ENCODE peak calls at places on chromosomes 2 and 18, in four cellular contexts. U is CD8-positive, alpha-beta T cell; G is heart left ventricle; C is tibial artery. K is an unnamed sample.

GRCh38 chr2:134385195-134385594 is 131.3 kb downstream of the MGAT5 start:
- DNase-seq in U (no peak), C (no peak), G (no peak), K (no peak)

GRCh38 chr2:144596074-144596871 is 76.4 kb upstream of the ZEB2 start:
- DNase-seq in U (no peak), C (no peak), G (no peak), K (no peak)

GRCh38 chr2:70391988-70392387 is 90.1 kb upstream of the FAM136A start:
- DNase-seq in G (no peak), C (no peak), U (no peak), K (no peak)

GRCh38 chr2:218130822-218131221 is 5.0 kb downstream of the CXCR2 start:
- DNase-seq in C (no peak), G (no peak), U (no peak), K (no peak)

GRCh38 chr2:1538663-1539062 is 125.4 kb downstream of the TPO start:
- DNase-seq in G (no peak), U (no peak), C (no peak), K (no peak)

GRCh38 chr2:215793747-215794595 is 219.4 kb downstream of the MREG start:
- DNase-seq in G (peak), U (no peak), C (no peak), K (no peak)

GRCh38 chr2:234682492-234683228 is 185.8 kb upstream of the ARL4C start:
- DNase-seq in G (no peak), C (no peak), U (no peak), K (no peak)

GRCh38 chr2:25444608-25445270 is 103.0 kb upstream of the DNMT3A start:
- DNase-seq in C (no peak), U (no peak), G (no peak), K (no peak)

GRCh38 chr2:62042944-62043343 is 137.5 kb downstream of the COMMD1 start:
- DNase-seq in G (no peak), U (no peak), C (no peak), K (no peak)

GRCh38 chr2:237593596-237594310 is 3.2 kb upstream of the RAB17 start:
- DNase-seq in G (no peak), C (no peak), U (no peak), K (no peak)

GRCh38 chr18:65721634-65722033 is 29.2 kb upstream of the CDH7 start:
- DNase-seq in U (no peak), G (no peak), C (no peak), K (no peak)

DNA sequence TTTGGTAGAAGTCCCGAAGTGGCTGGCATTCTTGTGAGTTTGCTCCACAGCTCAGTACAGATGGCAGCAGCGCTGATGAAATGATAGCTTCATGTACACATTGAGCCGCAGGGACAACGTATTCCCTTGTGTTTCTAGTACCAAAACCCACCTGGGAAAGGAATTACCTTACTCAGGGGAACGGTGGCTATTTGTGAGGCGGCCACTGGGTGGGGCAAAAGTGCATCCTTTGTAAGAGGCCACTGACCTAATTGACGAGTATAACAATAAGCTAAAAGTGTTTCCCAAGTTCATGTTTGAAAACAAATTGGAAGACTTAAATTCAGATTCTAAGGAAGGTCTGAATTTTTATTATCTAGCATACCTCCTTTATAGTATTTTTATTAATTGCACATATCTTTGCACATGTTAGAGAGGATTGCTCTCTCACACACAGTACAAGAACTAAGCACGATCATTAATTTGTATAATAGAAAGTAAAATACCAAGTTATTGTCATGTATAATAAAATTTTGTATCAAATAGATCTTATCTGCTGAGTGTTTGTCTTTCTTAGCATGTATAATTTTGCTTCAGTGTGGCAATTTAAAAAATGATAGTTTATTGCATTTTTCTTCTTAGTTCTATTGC is 25.3 kb upstream of the CDH7 start:
- DNase-seq in U (no peak), G (no peak), C (no peak), K (peak)
- TF ChIP-seq CTCF in U (no peak), G (peak), C (no peak), K (no peak)

DNA sequence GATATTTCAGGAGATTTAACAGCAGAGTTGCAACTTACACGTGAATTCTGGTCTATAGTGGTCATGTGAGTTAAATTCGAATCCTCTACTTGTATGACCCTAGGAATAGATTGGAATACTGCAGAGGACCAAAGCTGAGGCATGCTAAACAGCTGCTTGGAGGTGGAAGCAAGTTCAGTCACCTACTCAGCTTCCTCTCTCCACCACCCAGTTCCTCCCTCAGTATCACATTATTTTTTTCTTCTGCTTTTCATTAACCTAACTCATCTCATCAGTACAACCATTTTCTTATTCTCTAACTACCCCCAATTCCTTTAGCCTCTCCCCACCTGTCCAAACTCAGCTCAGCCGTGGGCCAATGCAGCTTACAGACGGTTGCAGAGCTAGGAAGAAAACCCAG is 385.5 kb downstream of the SETBP1 start:
- DNase-seq in C (no peak), U (no peak), G (no peak), K (no peak)
- H3K27ac ChIP-seq in C (no peak), U (no peak), G (no peak), K (no peak)

DNA sequence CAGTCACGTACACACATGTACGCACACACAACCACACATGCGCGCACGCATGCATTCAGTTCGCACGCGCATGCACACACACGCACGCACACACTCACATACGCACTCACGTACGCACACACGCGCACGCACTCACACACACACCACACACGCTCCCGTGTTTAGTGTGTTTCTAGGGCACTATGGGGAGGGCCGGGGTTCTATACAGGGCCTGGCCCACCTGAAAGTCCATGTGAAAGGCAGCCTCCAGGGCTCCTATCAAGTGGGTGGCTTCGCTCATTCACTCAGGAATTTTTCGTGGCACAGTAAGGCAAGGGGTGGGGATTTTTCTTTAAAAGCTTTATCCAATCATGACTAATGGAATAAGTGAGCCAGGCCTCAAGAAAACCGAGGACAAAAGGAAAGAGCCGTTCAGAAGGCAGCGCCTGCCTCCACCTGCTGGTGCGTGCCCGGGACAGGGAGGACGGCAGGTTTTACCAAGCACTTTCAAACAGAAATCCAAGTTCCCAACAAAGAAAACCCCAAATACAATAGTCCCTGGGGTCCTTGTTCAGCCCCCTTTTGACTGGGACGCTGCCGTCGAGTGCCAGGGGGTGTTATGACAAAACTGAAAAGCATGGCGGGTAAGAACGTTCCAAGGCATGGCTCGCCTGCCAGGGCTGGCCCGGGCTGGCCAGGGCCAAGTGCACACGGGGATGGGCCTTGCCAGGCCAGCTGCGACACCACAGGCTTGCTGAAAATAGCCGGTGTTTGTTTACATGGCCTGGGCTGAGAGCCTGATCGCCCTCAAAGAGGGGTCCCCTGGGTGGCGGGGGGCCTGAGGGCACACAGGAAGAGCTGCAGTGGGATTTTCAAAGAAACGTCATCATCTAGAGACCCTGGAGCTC is 110.0 kb downstream of the HDAC4 start:
- DNase-seq in U (no peak), G (peak), C (peak), K (no peak)
- TF ChIP-seq CTCF in U (no peak), G (no peak), C (no peak), K (no peak)

GRCh38 chr2:165967746-165968145 is 14.2 kb upstream of the TTC21B start:
- DNase-seq in C (no peak), G (no peak), U (no peak), K (no peak)
- H3K27ac ChIP-seq in C (no peak), G (no peak), U (no peak), K (no peak)

DNA sequence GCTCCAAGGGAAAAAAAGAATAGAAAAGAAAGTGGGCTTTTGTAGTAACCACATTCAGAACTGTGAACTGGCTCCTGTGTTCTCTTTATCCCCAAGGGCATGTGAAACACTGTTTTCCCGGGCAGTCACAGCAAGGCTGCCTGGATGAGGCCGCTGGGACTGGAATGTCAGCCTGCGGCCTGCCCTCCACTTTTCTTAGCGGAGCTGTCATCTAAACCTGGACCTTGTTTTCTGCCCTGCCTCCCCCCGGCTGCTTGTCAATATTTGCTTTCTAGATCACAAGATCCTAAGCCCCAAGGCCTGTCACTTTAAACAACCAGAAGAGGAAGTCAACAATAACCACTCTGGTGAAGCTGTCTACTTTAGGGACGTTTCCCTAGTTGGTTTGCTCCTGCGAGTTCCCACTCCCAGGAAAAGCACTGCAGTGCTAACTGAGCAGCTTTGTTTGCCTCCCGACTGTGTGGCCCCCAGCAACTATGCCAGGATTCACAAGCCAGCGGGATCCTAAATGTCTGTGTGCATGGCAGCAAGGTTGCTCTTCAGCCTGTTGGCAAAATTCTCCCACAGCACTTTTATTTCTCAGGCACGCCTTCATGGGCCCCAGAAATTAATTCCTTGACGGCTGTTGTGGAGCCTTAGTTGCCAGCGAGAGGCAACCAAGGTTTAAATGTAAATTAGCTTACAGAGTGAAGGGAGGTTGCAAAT is 30.6 kb downstream of the SOWAHC start:
- DNase-seq in G (peak), U (no peak), C (peak), K (peak)
- TF ChIP-seq CTCF in G (no peak), U (no peak), C (no peak), K (no peak)

DNA sequence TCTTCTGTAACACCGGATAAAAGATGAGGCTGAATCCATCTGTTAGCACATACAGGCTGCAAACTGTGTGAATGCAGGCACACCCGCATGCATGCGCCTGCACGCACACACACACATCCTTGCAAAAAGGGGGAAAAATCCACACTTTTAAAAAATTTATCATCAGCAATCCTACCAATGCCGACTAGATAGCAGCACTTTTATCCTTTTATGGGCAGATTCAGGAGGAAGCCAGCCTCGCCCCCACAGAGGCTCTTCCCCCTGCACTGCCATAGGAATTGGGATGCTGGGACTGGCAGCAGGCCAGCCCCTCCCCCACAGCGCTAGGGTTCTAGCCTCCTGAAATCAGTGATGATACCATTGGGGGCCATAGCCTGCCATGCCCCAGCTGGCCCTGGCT is 25.6 kb downstream of the CYRIA start:
- DNase-seq in U (no peak), G (no peak), C (no peak), K (no peak)
- H3K27ac ChIP-seq in U (no peak), G (no peak), C (no peak), K (no peak)

DNA sequence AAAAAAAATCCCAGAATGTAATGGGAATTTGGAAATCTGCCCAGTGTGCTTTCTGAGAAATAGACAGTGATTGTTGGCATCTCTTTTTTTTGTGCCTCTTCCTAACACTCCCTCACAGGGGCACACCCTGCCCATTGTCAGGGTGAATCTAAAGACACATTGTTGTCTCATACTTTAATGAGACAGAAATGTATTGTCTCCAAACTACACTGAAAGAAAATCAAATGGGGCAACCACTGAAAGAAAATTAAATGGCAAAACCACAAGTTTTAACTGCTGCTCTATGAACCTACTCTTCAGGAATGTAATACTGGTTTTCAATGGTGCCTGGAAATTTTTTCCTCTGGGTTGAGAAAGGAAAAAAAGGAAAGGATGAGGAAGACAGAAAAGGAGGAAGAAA is 43.2 kb upstream of the GLS start:
- DNase-seq in C (no peak), U (no peak), G (no peak), K (no peak)
- TF ChIP-seq CTCF in C (no peak), U (no peak), G (no peak), K (no peak)

DNA sequence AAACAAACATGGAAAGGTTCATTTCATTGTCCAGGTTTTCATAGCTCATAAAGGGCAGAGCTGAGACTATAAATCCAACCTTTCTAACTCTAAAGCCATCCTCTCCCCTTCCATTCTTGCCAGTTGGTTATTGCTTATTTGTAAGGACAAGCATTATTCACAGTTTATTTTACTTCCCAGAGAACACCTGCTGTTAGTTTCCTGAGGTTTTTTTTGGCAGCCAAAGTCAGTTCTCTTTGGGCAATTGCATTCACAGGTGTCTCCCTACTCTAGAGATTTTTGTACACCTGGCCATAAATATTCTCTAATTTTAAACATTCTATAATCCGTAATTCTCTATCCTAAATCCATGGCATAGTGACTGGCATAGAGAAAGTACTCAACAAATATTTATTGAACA is 87.3 kb upstream of the SPHKAP start:
- DNase-seq in C (no peak), G (no peak), U (no peak), K (no peak)
- H3K27ac ChIP-seq in C (no peak), G (no peak), U (no peak), K (no peak)

GRCh38 chr2:137178955-137179377 is 413.6 kb downstream of the THSD7B start:
- DNase-seq in C (no peak), U (no peak), G (no peak), K (no peak)

GRCh38 chr2:137168564-137168963 is 403.2 kb downstream of the THSD7B start:
- DNase-seq in U (no peak), G (no peak), C (no peak), K (no peak)

GRCh38 chr2:137172162-137172561 is 406.8 kb downstream of the THSD7B start:
- DNase-seq in G (no peak), U (no peak), C (no peak), K (no peak)

GRCh38 chr2:137167651-137168050 is 402.3 kb downstream of the THSD7B start:
- DNase-seq in U (no peak), G (no peak), C (no peak), K (no peak)

GRCh38 chr2:137173514-137173913 is 408.2 kb downstream of the THSD7B start:
- DNase-seq in G (no peak), C (no peak), U (no peak), K (no peak)
- TF ChIP-seq CTCF in G (no peak), C (no peak), U (no peak), K (no peak)

K was measured in pancreas.